ENCODE peak calls at places on chromosomes 2 and 18, in seven cellular contexts. T is RPMI8226; R is mammary epithelial cell; H is anterior cingulate cortex; I is astrocyte of the spinal cord; Z is activated CD8-positive, alpha-beta T cell treated with anti-CD3 and anti-CD28 coated beads for 36 hours; E is posterior vena cava. U is an unnamed sample.

GRCh38 chr18:6482198-6482977 is 67.7 kb upstream of the L3MBTL4 start:
- DNase-seq in T (peak; percentile 10), R (peak; percentile 93), H (no peak), I (peak; percentile 67), Z (peak; percentile 9), E (peak; percentile 94), U (peak; percentile 15)

GRCh38 chr2:239934571-239935171 is 90.5 kb downstream of the NDUFA10 start:
- DNase-seq in T (peak; percentile 43), R (no peak), H (no peak), I (peak; percentile 37), Z (peak; percentile 81), E (peak; percentile 85), U (peak; percentile 65)

GRCh38 chr2:103734911-103735310 is 973.1 kb downstream of the TMEM182 start:
- DNase-seq in T (no peak), R (no peak), H (no peak), I (no peak), Z (no peak), E (no peak), U (no peak)

GRCh38 chr18:13800505-13801259 is 23.3 kb upstream of the MC5R start:
- DNase-seq in T (peak; percentile 65), R (peak; percentile 81), H (peak; percentile 34), I (peak; percentile 36), Z (peak; percentile 68), E (no peak), U (peak; percentile 60)

GRCh38 chr2:219951111-219951510 is 323.7 kb downstream of the SLC4A3 start:
- DNase-seq in T (no peak), R (no peak), H (no peak), I (no peak), Z (no peak), E (no peak), U (no peak)

GRCh38 chr2:37625156-37625555 is 46.3 kb downstream of the CDC42EP3 start:
- DNase-seq in T (no peak), R (peak; percentile 84), H (no peak), I (peak; percentile 73), Z (no peak), E (no peak), U (no peak)

GRCh38 chr2:8515864-8516533 is 165.9 kb upstream of the ID2 start:
- DNase-seq in T (peak; percentile 80), R (no peak), H (no peak), I (no peak), Z (peak; percentile 50), E (peak; percentile 35), U (peak; percentile 39)

GRCh38 chr2:38074047-38074774 is 1.7 kb downstream of the CYP1B1 start:
- DNase-seq in T (no peak), R (no peak), H (no peak), I (no peak), Z (peak; percentile 19), E (peak; percentile 83), U (peak; percentile 14)

GRCh38 chr2:71252862-71253261 is 26.0 kb upstream of the PAIP2B start:
- DNase-seq in T (no peak), R (no peak), H (no peak), I (no peak), Z (no peak), E (no peak), U (no peak)

GRCh38 chr2:75090770-75091515 is 108.4 kb downstream of the TACR1 start:
- DNase-seq in T (no peak), R (no peak), H (no peak), I (no peak), Z (no peak), E (no peak), U (no peak)

GRCh38 chr18:36212301-36212977 is 25.1 kb downstream of the MOCOS start:
- DNase-seq in T (no peak), R (no peak), H (no peak), I (no peak), Z (no peak), E (no peak), U (no peak)

GRCh38 chr2:168186452-168186851 is 60.9 kb downstream of the STK39 start:
- DNase-seq in T (no peak), R (no peak), H (no peak), I (no peak), Z (no peak), E (no peak), U (no peak)

GRCh38 chr2:240362216-240362755 is 73.2 kb upstream of the GPC1 start:
- DNase-seq in T (no peak), R (no peak), H (no peak), I (no peak), Z (no peak), E (no peak), U (no peak)

GRCh38 chr2:101306410-101306809 is 2.1 kb downstream of the RNF149 start:
- DNase-seq in T (no peak), R (no peak), H (no peak), I (no peak), Z (peak; percentile 30), E (no peak), U (no peak)

GRCh38 chr2:231411871-231412615 is 16.5 kb downstream of the B3GNT7 start:
- DNase-seq in T (peak; percentile 70), R (peak; percentile 75), H (peak; percentile 71), I (peak; percentile 76), Z (peak; percentile 88), E (peak; percentile 96), U (peak; percentile 84)

GRCh38 chr18:3411854-3412268 is 38.1 kb upstream of the TGIF1 start:
- DNase-seq in T (peak; percentile 43), R (peak; percentile 43), H (no peak), I (no peak), Z (peak; percentile 20), E (no peak), U (peak; percentile 37)

GRCh38 chr2:182070736-182071135 is 85.1 kb downstream of the PPP1R1C start:
- DNase-seq in T (no peak), R (no peak), H (no peak), I (no peak), Z (no peak), E (no peak), U (no peak)

GRCh38 chr2:162153608-162154224 is 1.7 kb upstream of the GCG start:
- DNase-seq in T (peak; percentile 74), R (peak; percentile 58), H (no peak), I (peak; percentile 49), Z (peak; percentile 79), E (no peak), U (peak; percentile 70)

GRCh38 chr2:219309278-219309677 is at the start of gene PTPRN:
- DNase-seq in T (no peak), R (no peak), H (peak; percentile 63), I (no peak), Z (no peak), E (peak; percentile 56), U (no peak)

GRCh38 chr2:36565712-36566111 is 32.3 kb downstream of the FEZ2 start:
- DNase-seq in T (no peak), R (no peak), H (no peak), I (no peak), Z (no peak), E (peak; percentile 61), U (no peak)

GRCh38 chr2:153595939-153596338 is 117.4 kb upstream of the RPRM start:
- DNase-seq in T (no peak), R (peak; percentile 14), H (no peak), I (peak; percentile 58), Z (no peak), E (no peak), U (no peak)

GRCh38 chr2:136242687-136243277 is 124.8 kb upstream of the CXCR4 start:
- DNase-seq in T (no peak), R (no peak), H (no peak), I (no peak), Z (peak; percentile 81), E (no peak), U (peak; percentile 53)

GRCh38 chr2:159617651-159618050 is 1.3 kb upstream of the BAZ2B start:
- DNase-seq in T (no peak), R (no peak), H (no peak), I (peak; percentile 24), Z (no peak), E (no peak), U (no peak)

GRCh38 chr2:102238039-102238756 is 51.4 kb downstream of the IL1RL2 start:
- DNase-seq in T (no peak), R (no peak), H (no peak), I (peak; percentile 62), Z (peak; percentile 74), E (no peak), U (peak; percentile 72)

GRCh38 chr2:161625314-161625919 is 1.2 kb downstream of the SLC4A10 start:
- DNase-seq in T (peak; percentile 9), R (no peak), H (peak; percentile 49), I (peak; percentile 3), Z (peak; percentile 10), E (no peak), U (no peak)

GRCh38 chr2:11017921-11018320 is 106.2 kb downstream of the KCNF1 start:
- DNase-seq in T (no peak), R (no peak), H (no peak), I (no peak), Z (no peak), E (no peak), U (no peak)

GRCh38 chr2:222568866-222569265 is 87.0 kb downstream of the FARSB start:
- DNase-seq in T (no peak), R (no peak), H (no peak), I (peak; percentile 82), Z (no peak), E (peak; percentile 70), U (no peak)

GRCh38 chr2:228556707-228557106 is 375.2 kb upstream of the SPHKAP start:
- DNase-seq in T (peak; percentile 13), R (peak; percentile 42), H (no peak), I (peak; percentile 14), Z (no peak), E (no peak), U (no peak)

GRCh38 chr2:105712166-105712915 is 32.4 kb upstream of the NCK2 start:
- DNase-seq in T (no peak), R (peak; percentile 35), H (no peak), I (peak; percentile 12), Z (no peak), E (no peak), U (no peak)

GRCh38 chr2:112706170-112706664 is 14.6 kb upstream of the NT5DC4 start:
- DNase-seq in T (no peak), R (peak; percentile 90), H (no peak), I (peak; percentile 66), Z (peak; percentile 89), E (no peak), U (peak; percentile 72)

GRCh38 chr2:72605836-72606442 is 219.9 kb downstream of the EXOC6B start:
- DNase-seq in T (peak; percentile 4), R (no peak), H (no peak), I (peak; percentile 25), Z (no peak), E (no peak), U (no peak)

GRCh38 chr2:217160978-217161973 is 301.4 kb upstream of the TNP1 start:
- DNase-seq in T (no peak), R (peak; percentile 23), H (no peak), I (no peak), Z (peak; percentile 9), E (no peak), U (no peak)

GRCh38 chr2:73739101-73739500 is 2.0 kb upstream of the TPRKB start:
- DNase-seq in T (no peak), R (no peak), H (no peak), I (no peak), Z (no peak), E (no peak), U (no peak)

GRCh38 chr2:241858206-241859016 is at the start of gene PDCD1:
- DNase-seq in T (peak; percentile 91), R (no peak), H (no peak), I (no peak), Z (peak; percentile 89), E (peak; percentile 78), U (peak; percentile 82)

GRCh38 chr2:51693640-51694039 is 661.7 kb upstream of the NRXN1 start:
- DNase-seq in T (no peak), R (no peak), H (no peak), I (no peak), Z (no peak), E (no peak), U (no peak)

GRCh38 chr2:10954416-10954815 is 42.7 kb downstream of the KCNF1 start:
- DNase-seq in T (no peak), R (no peak), H (no peak), I (no peak), Z (no peak), E (peak; percentile 58), U (no peak)

GRCh38 chr2:59025157-59025757 is 784.1 kb upstream of the FANCL start:
- DNase-seq in T (peak; percentile 39), R (peak; percentile 1), H (no peak), I (peak; percentile 14), Z (peak; percentile 52), E (no peak), U (peak; percentile 53)

GRCh38 chr2:120669971-120670370 is 65.7 kb upstream of the GLI2 start:
- DNase-seq in T (no peak), R (no peak), H (no peak), I (no peak), Z (no peak), E (no peak), U (no peak)